ENCODE peak calls at places on chromosomes 16 and 17, in five cellular contexts. F is HCT116, S is SK-N-SH, T is K562, B is HepG2. W is an unnamed sample.

GRCh38 chr16:83878838-83879237 is 20.1 kb upstream of the MLYCD start:
- DNase-seq in F (peak; percentile 52), S (peak; percentile 44), T (no peak), B (peak; percentile 59), W (no peak)

GRCh38 chr17:66468241-66469087 is 166.1 kb downstream of the PRKCA start:
- DNase-seq in F (no peak), S (no peak), T (peak; percentile 69), B (peak; percentile 27), W (peak; percentile 1)

GRCh38 chr17:297758-298157 is 54.8 kb downstream of the RPH3AL start:
- DNase-seq in F (no peak), S (no peak), T (no peak), B (no peak), W (no peak)

GRCh38 chr16:52251495-52251894 is 295.4 kb downstream of the TOX3 start:
- DNase-seq in F (no peak), S (no peak), T (no peak), B (no peak), W (no peak)

GRCh38 chr17:21296097-21297025 is 11.8 kb downstream of the MAP2K3 start:
- DNase-seq in F (no peak), S (peak; percentile 31), T (peak; percentile 61), B (no peak), W (no peak)

GRCh38 chr16:7331997-7332396 is 648 bp upstream of the RBFOX1 start:
- DNase-seq in F (no peak), S (no peak), T (no peak), B (no peak), W (no peak)

GRCh38 chr17:78828470-78829185 is 12.0 kb downstream of the USP36 start:
- DNase-seq in F (peak; percentile 24), S (peak; percentile 42), T (peak; percentile 11), B (no peak), W (no peak)

GRCh38 chr17:35748323-35748960 is 4.6 kb downstream of the GAS2L2 start:
- DNase-seq in F (no peak), S (peak; percentile 54), T (no peak), B (no peak), W (no peak)

GRCh38 chr17:81807839-81808238 is 3.9 kb downstream of the GCGR start:
- DNase-seq in F (no peak), S (no peak), T (no peak), B (no peak), W (no peak)

GRCh38 chr17:4584835-4585187 is 482 bp downstream of the SMTNL2 start:
- DNase-seq in F (no peak), S (no peak), T (no peak), B (no peak), W (no peak)

GRCh38 chr17:80192268-80192667 is 22.4 kb downstream of the CARD14 start:
- DNase-seq in F (no peak), S (no peak), T (no peak), B (peak; percentile 53), W (no peak)

GRCh38 chr17:8875957-8876356 is 8.5 kb upstream of the PIK3R6 start:
- DNase-seq in F (no peak), S (no peak), T (no peak), B (no peak), W (no peak)

GRCh38 chr17:65095465-65095864 is 38.9 kb upstream of the GNA13 start:
- DNase-seq in F (no peak), S (no peak), T (no peak), B (no peak), W (no peak)

GRCh38 chr17:67289174-67289876 is 44.3 kb upstream of the HELZ start:
- DNase-seq in F (no peak), S (no peak), T (no peak), B (no peak), W (no peak)

GRCh38 chr17:82716383-82717181 is at the start of gene FN3KRP:
- DNase-seq in F (peak; percentile 89), S (peak; percentile 100), T (peak; percentile 98), B (peak; percentile 92), W (peak; percentile 67)

GRCh38 chr16:66616592-66616991 is 12.1 kb downstream of the CMTM3 start:
- DNase-seq in F (no peak), S (no peak), T (no peak), B (no peak), W (no peak)

GRCh38 chr17:74512624-74513084 is 18.6 kb downstream of the CD300LB start:
- DNase-seq in F (no peak), S (no peak), T (no peak), B (no peak), W (peak; percentile 26)

GRCh38 chr17:49580055-49580721 is 4.5 kb downstream of the NXPH3 start:
- DNase-seq in F (no peak), S (peak; percentile 15), T (no peak), B (no peak), W (no peak)

GRCh38 chr17:36512641-36513040 is 22.0 kb downstream of the MYO19 start:
- DNase-seq in F (no peak), S (no peak), T (no peak), B (no peak), W (no peak)

GRCh38 chr17:58121925-58122324 is 26.3 kb upstream of the OR4D1 start:
- DNase-seq in F (peak; percentile 59), S (peak; percentile 58), T (peak; percentile 17), B (peak; percentile 56), W (no peak)

GRCh38 chr17:39954876-39955275 is 7.9 kb upstream of the GSDMA start:
- DNase-seq in F (no peak), S (no peak), T (no peak), B (peak; percentile 44), W (no peak)

GRCh38 chr16:27867122-27868110 is 196.1 kb downstream of the GSG1L start:
- DNase-seq in F (peak; percentile 86), S (peak; percentile 92), T (peak; percentile 99), B (peak; percentile 78), W (no peak)

GRCh38 chr17:50134206-50135110 is 4.5 kb upstream of the SAMD14 start:
- DNase-seq in F (no peak), S (no peak), T (no peak), B (no peak), W (no peak)

DNA sequence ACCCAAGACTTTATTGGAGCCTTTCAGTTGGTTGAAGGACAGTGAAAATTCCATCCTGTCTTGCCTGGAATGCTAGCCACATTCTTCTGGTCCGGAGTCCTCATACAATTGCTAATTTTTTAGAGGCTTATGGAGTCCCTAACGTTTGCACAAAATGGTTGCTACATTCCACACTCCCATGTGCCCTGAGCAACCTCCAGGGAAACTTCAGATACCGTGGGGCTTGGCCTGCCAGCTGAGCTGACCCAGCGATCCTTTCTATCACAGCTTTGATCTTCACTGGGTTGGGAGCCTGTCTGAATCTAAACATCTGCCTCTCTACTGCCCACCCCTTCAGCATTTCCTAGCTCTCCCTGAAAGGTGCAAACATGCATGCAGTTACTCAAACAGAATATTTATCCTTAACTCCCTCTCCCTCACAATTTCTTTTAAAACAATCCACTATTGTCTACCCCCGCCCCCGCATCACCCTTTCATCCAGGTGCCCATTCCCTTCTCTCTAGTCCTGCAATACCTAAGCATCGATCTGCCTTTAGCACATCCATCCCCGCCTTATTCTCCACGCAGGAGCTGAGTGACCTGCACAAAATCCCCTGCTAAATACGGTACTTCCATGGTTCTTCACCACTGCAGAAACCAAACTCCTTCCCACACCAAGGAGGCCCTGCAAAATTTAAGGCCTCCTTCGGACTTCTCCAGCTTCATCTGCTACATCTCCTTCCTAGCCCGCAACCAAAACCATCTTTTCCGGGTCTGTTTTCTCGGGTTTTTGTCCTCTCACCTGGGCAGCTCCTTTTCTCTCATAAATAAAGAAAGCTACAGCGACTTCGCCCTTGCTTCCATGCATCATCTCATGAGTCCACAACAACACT is 795 bp upstream of the GAN start:
- DNase-seq in F (no peak), S (peak; percentile 43), T (no peak), B (peak; percentile 65), W (no peak)
- TF ChIP-seq ZBTB33 in F (no peak), S (no peak), T (no peak), B (no peak), W (no peak)

DNA sequence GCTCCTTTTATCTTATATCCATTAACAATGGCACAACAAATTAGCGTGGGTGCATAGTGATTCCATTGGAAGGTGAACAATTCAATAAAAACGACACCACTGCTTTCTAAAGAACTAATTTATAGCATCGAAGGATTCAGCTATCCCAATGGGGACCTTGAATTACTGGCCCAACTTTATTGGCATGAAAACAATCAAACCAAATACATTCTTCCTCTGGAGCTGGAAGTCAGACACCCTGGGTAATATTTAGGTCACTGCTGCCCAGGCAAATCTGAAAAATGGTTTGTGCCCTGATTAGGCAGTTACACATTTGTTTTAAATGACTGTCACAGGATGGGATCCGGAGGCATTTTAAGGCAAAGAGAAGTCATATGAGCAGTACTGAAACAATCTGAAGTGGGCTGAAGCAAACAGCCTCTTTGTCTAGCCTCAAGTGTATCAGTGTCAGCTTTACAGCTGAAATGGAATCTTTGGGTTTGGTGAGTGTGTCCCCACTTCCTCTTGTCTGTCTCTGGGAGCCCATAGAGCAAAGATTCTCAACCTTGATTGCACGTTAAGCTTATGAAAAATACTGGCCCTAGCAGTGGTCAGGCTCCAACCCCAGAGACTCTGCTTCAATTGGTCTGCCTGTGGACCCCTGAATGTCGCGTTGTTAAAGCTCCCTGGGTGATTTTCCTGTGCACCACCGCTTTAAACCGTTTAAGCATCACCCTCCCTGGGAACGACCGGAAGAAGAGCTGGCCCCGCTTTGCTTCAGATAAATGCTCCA is 30.3 kb downstream of the CDK5R1 start:
- DNase-seq in F (no peak), S (no peak), T (no peak), B (no peak), W (no peak)
- TF ChIP-seq ZBTB33 in F (no peak), S (no peak), T (no peak), B (no peak), W (no peak)

DNA sequence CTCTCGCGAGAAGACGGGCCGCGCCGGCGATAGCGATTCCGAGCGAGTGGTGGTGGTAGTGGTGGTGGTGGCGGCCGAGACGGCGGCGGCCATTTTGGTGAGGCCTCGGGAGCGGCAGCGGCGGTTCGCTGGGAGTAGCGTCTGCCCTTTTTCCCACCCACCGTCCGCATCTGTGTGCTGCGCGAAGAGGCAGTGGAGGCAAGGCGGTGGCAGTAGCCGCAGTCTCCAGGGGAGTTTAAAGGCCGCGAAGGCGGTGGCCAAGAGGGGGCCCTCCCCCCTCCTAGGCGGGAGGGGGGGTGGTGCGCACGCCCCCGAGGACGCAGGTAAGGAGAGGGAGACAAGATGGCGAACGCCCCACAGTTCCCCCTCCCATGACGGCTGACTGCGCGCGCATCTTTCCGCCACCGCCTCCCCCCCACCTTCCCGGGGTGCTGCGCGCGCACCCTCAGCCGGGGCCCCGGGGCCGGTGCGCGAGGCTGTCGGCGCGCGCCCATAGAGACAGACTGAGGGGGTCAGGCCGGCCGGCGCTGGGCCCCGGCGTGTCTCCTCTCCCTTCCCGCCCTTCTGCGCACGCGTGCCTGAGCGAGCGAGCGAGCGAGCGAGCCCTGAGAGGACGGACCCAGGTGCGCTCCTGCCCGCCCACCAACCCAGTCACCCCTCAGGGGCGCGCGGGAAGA is 694 bp upstream of the SRCAP start:
- DNase-seq in F (peak; percentile 95), S (peak; percentile 99), T (peak; percentile 98), B (peak; percentile 97), W (peak; percentile 89)
- TF ChIP-seq ZBTB33 in F (no peak), S (no peak), T (peak; percentile 11), B (peak; percentile 87), W (no peak)

GRCh38 chr17:73191443-73192218 is 1.2 kb upstream of the COG1 start:
- DNase-seq in F (peak; percentile 80), S (peak; percentile 84), T (peak; percentile 61), B (peak; percentile 77), W (no peak)

GRCh38 chr17:73188011-73188410 is 4.8 kb upstream of the COG1 start:
- DNase-seq in F (no peak), S (no peak), T (no peak), B (no peak), W (no peak)

GRCh38 chr17:73187203-73187769 is 5.6 kb upstream of the COG1 start:
- DNase-seq in F (no peak), S (no peak), T (no peak), B (peak; percentile 98), W (no peak)

GRCh38 chr17:73192219-73192893 is 499 bp upstream of the COG1 start:
- DNase-seq in F (peak; percentile 75), S (peak; percentile 92), T (peak; percentile 82), B (peak; percentile 71), W (no peak)

GRCh38 chr17:73189417-73190099 is 3.3 kb upstream of the COG1 start:
- DNase-seq in F (peak; percentile 71), S (peak; percentile 80), T (no peak), B (peak; percentile 83), W (no peak)
- TF ChIP-seq ZBTB33 in F (no peak), S (no peak), T (no peak), B (peak; percentile 41), W (no peak)

W was measured in GM12878.